ENCODE peak calls at places on chromosomes 12 and 14, in six cellular contexts. One of them, this sample, is unnamed.

GRCh38 chr12:26286186-26286585 is 90.8 kb downstream of the SSPN start:
- DNase-seq in choroid plexus epithelial cell: no peak
- DNase-seq in fibroblast of mammary gland: peak
- DNase-seq in HT1080: peak
- DNase-seq in PC-3: peak
- DNase-seq in kidney: no peak
- DNase-seq in this sample: peak

GRCh38 chr12:123141615-123142517 is 9.0 kb downstream of the PITPNM2 start:
- DNase-seq in choroid plexus epithelial cell: peak
- DNase-seq in fibroblast of mammary gland: peak
- DNase-seq in HT1080: peak
- DNase-seq in PC-3: peak
- DNase-seq in kidney: peak
- DNase-seq in this sample: peak

GRCh38 chr12:42128327-42128726 is 16.3 kb downstream of the GXYLT1 start:
- DNase-seq in choroid plexus epithelial cell: peak
- DNase-seq in fibroblast of mammary gland: peak
- DNase-seq in HT1080: peak
- DNase-seq in PC-3: peak
- DNase-seq in kidney: no peak
- DNase-seq in this sample: peak

GRCh38 chr12:89464974-89465592 is 59.5 kb downstream of the GALNT4 start:
- DNase-seq in choroid plexus epithelial cell: no peak
- DNase-seq in fibroblast of mammary gland: peak
- DNase-seq in HT1080: peak
- DNase-seq in PC-3: peak
- DNase-seq in kidney: no peak
- DNase-seq in this sample: peak

GRCh38 chr12:14557966-14558365 is 9.7 kb downstream of the PLBD1 start:
- DNase-seq in choroid plexus epithelial cell: no peak
- DNase-seq in fibroblast of mammary gland: no peak
- DNase-seq in HT1080: no peak
- DNase-seq in PC-3: no peak
- DNase-seq in kidney: no peak
- DNase-seq in this sample: no peak

GRCh38 chr12:25775968-25776367 is 182.5 kb upstream of the RASSF8 start:
- DNase-seq in choroid plexus epithelial cell: peak
- DNase-seq in fibroblast of mammary gland: peak
- DNase-seq in HT1080: no peak
- DNase-seq in PC-3: peak
- DNase-seq in kidney: no peak
- DNase-seq in this sample: peak

GRCh38 chr14:105021656-105022275 is 883 bp upstream of the CDCA4 start:
- DNase-seq in choroid plexus epithelial cell: peak
- DNase-seq in fibroblast of mammary gland: peak
- DNase-seq in HT1080: peak
- DNase-seq in PC-3: peak
- DNase-seq in kidney: peak
- DNase-seq in this sample: peak

GRCh38 chr14:86646688-86647687 is 1117.0 kb downstream of the FLRT2 start:
- DNase-seq in choroid plexus epithelial cell: peak
- DNase-seq in fibroblast of mammary gland: peak
- DNase-seq in HT1080: peak
- DNase-seq in PC-3: peak
- DNase-seq in kidney: no peak
- DNase-seq in this sample: no peak

GRCh38 chr12:52184813-52185212 is 7.0 kb downstream of the KRT80 start:
- DNase-seq in choroid plexus epithelial cell: no peak
- DNase-seq in fibroblast of mammary gland: no peak
- DNase-seq in HT1080: no peak
- DNase-seq in PC-3: no peak
- DNase-seq in kidney: no peak
- DNase-seq in this sample: no peak

GRCh38 chr12:75666980-75667359 is 155.6 kb upstream of the KRR1 start:
- DNase-seq in choroid plexus epithelial cell: peak
- DNase-seq in fibroblast of mammary gland: peak
- DNase-seq in HT1080: peak
- DNase-seq in PC-3: no peak
- DNase-seq in kidney: no peak
- DNase-seq in this sample: peak

GRCh38 chr14:90805662-90806548 is 10.3 kb downstream of the TTC7B start:
- DNase-seq in choroid plexus epithelial cell: no peak
- DNase-seq in fibroblast of mammary gland: peak
- DNase-seq in HT1080: no peak
- DNase-seq in PC-3: no peak
- DNase-seq in kidney: no peak
- DNase-seq in this sample: no peak

GRCh38 chr12:49806321-49806813 is 21.8 kb downstream of the NCKAP5L start:
- DNase-seq in choroid plexus epithelial cell: no peak
- DNase-seq in fibroblast of mammary gland: no peak
- DNase-seq in HT1080: no peak
- DNase-seq in PC-3: no peak
- DNase-seq in kidney: no peak
- DNase-seq in this sample: no peak

GRCh38 chr12:107079172-107080011 is 14.0 kb downstream of the CRY1 start:
- DNase-seq in choroid plexus epithelial cell: peak
- DNase-seq in fibroblast of mammary gland: peak
- DNase-seq in HT1080: peak
- DNase-seq in PC-3: peak
- DNase-seq in kidney: no peak
- DNase-seq in this sample: peak

GRCh38 chr14:53519137-53519536 is 366.0 kb upstream of the DDHD1 start:
- DNase-seq in choroid plexus epithelial cell: peak
- DNase-seq in fibroblast of mammary gland: peak
- DNase-seq in HT1080: peak
- DNase-seq in PC-3: peak
- DNase-seq in kidney: no peak
- DNase-seq in this sample: no peak

This sample was measured in Daoy.